ENCODE peak calls at places on chromosome 19, in seven cellular contexts. B, G, J, H, N, Q and V are unnamed samples.

GRCh38 chr19:556611-557382 is 12.9 kb downstream of the GZMM start:
- DNase-seq in B (no peak), G (no peak), J (no peak), H (no peak), N (no peak), Q (no peak), V (no peak)

GRCh38 chr19:1079566-1080111 is 12.7 kb downstream of the ARHGAP45 start:
- DNase-seq in B (no peak), G (peak; percentile 71), J (no peak), H (no peak), N (peak; percentile 75), Q (no peak), V (peak; percentile 89)

GRCh38 chr19:41936416-41936850 is 8.2 kb upstream of the ERFL start:
- DNase-seq in B (no peak), G (no peak), J (no peak), H (no peak), N (no peak), Q (no peak), V (no peak)

GRCh38 chr19:6022570-6023049 is 44.7 kb upstream of the RANBP3 start:
- DNase-seq in B (no peak), G (no peak), J (no peak), H (no peak), N (no peak), Q (no peak), V (no peak)

GRCh38 chr19:55624109-55625003 is at the start of gene ZNF784:
- DNase-seq in B (peak; percentile 94), G (peak; percentile 95), J (peak; percentile 96), H (peak; percentile 85), N (peak; percentile 95), Q (peak; percentile 98), V (peak; percentile 97)

GRCh38 chr19:35549174-35549788 is 3.9 kb downstream of the TMEM147 start:
- DNase-seq in B (peak; percentile 78), G (peak; percentile 45), J (peak; percentile 27), H (peak; percentile 59), N (peak; percentile 56), Q (peak; percentile 66), V (peak; percentile 83)

GRCh38 chr19:30074741-30075460 is 132.9 kb downstream of the URI1 start:
- DNase-seq in B (no peak), G (no peak), J (no peak), H (no peak), N (no peak), Q (no peak), V (no peak)

GRCh38 chr19:415292-415691 is 6.3 kb upstream of the C2CD4C start:
- DNase-seq in B (no peak), G (no peak), J (no peak), H (no peak), N (no peak), Q (no peak), V (no peak)

GRCh38 chr19:1102407-1103106 is 1.2 kb upstream of the GPX4 start:
- DNase-seq in B (peak; percentile 85), G (peak; percentile 54), J (peak; percentile 58), H (peak; percentile 99), N (peak; percentile 77), Q (no peak), V (no peak)